ENCODE peak calls at places on chromosomes 11 and 22, in seven cellular contexts. P is GM23338; Q is T-cell; F is nucleus accumbens; E is NCI-H1092; M is ELF-1; C is stimulated activated CD4-positive, alpha-beta T cell treated with anti-CD3 and anti-CD28 coated beads, Interleukin-1b, Interleukin-23, amount 100 ng/mL, for 24 hours. H is an unnamed sample.

GRCh38 chr22:24686280-24686679 is 83.3 kb downstream of the GGT1 start:
- DNase-seq in P (no peak), E (no peak), M (no peak), C (no peak), F (no peak), Q (no peak), H (no peak)

GRCh38 chr22:44181912-44182590 is 1.3 kb downstream of the PARVG start:
- DNase-seq in F (no peak), M (no peak), C (no peak), E (no peak), P (no peak), Q (no peak), H (no peak)

GRCh38 chr11:43580735-43581369 is 99.7 kb upstream of the HSD17B12 start:
- DNase-seq in M (peak; percentile 22), C (no peak), F (no peak), Q (no peak), P (peak; percentile 70), E (no peak), H (no peak)

GRCh38 chr11:116164843-116165242 is 607.9 kb downstream of the BUD13 start:
- DNase-seq in E (no peak), Q (no peak), F (no peak), M (no peak), C (no peak), P (no peak), H (no peak)

GRCh38 chr22:44620129-44620840 is 81.7 kb upstream of the PRR5 start:
- DNase-seq in M (peak; percentile 78), Q (peak; percentile 85), E (no peak), P (peak; percentile 97), F (no peak), C (peak; percentile 14), H (no peak)

GRCh38 chr11:57357310-57357709 is 19.2 kb downstream of the P2RX3 start:
- DNase-seq in Q (no peak), C (no peak), P (no peak), F (no peak), M (no peak), E (no peak), H (no peak)

GRCh38 chr11:10893713-10894112 is 35.9 kb upstream of the ZBED5 start:
- DNase-seq in M (no peak), P (no peak), F (no peak), C (no peak), E (no peak), Q (no peak), H (peak; percentile 43)

GRCh38 chr11:68021167-68021787 is 9.2 kb upstream of the NDUFS8 start:
- DNase-seq in M (peak; percentile 58), Q (no peak), E (no peak), F (no peak), C (no peak), P (peak; percentile 65), H (peak; percentile 66)

GRCh38 chr11:115194798-115195101 is 309.5 kb downstream of the CADM1 start:
- DNase-seq in C (no peak), P (no peak), Q (no peak), E (no peak), F (no peak), M (no peak), H (no peak)

GRCh38 chr11:75480185-75480889 is 45.4 kb downstream of the GDPD5 start:
- DNase-seq in Q (no peak), M (no peak), E (no peak), C (no peak), P (no peak), F (no peak), H (no peak)

GRCh38 chr11:36478700-36479329 is 31.3 kb downstream of the TRAF6 start:
- DNase-seq in C (no peak), E (no peak), P (peak; percentile 73), M (peak; percentile 49), Q (no peak), F (peak; percentile 17), H (no peak)

GRCh38 chr22:46297151-46297819 is 615 bp downstream of the GTSE1 start:
- DNase-seq in C (no peak), F (no peak), Q (no peak), M (no peak), E (no peak), P (peak; percentile 54), H (peak; percentile 9)

GRCh38 chr11:35902961-35903360 is 40.9 kb upstream of the LDLRAD3 start:
- DNase-seq in F (no peak), P (no peak), M (no peak), Q (no peak), C (no peak), E (no peak), H (no peak)

GRCh38 chr11:74085542-74085892 is 76.6 kb upstream of the UCP3 start:
- DNase-seq in M (no peak), F (no peak), C (no peak), Q (no peak), P (no peak), E (no peak), H (peak; percentile 11)

GRCh38 chr11:56197367-56197766 is 20.9 kb downstream of the OR5J2 start:
- DNase-seq in Q (no peak), F (no peak), E (no peak), M (no peak), C (no peak), P (no peak), H (no peak)

GRCh38 chr11:6353367-6353987 is 33.2 kb upstream of the CAVIN3 start:
- DNase-seq in Q (peak; percentile 27), P (peak; percentile 97), M (peak; percentile 92), C (peak; percentile 38), E (peak; percentile 34), F (peak; percentile 3), H (peak; percentile 86)

GRCh38 chr11:116072776-116073175 is 568.6 kb upstream of the CADM1 start:
- DNase-seq in P (peak; percentile 73), F (no peak), M (peak; percentile 50), Q (no peak), C (no peak), E (peak; percentile 34), H (no peak)

GRCh38 chr11:116778556-116778955 is 5.8 kb upstream of the BUD13 start:
- DNase-seq in P (no peak), M (no peak), E (no peak), F (no peak), C (no peak), Q (no peak), H (no peak)

GRCh38 chr22:27918351-27919221 is 470 bp downstream of the PITPNB start:
- DNase-seq in C (peak; percentile 21), F (peak; percentile 27), M (peak; percentile 65), E (peak; percentile 34), Q (peak; percentile 27), P (peak; percentile 77), H (peak; percentile 57)

GRCh38 chr11:11243258-11243789 is 109.7 kb downstream of the CSNK2A3 start:
- DNase-seq in Q (no peak), C (no peak), M (no peak), E (no peak), F (no peak), P (no peak), H (peak; percentile 59)

GRCh38 chr11:92964471-92964870 is 5.0 kb upstream of the MTNR1B start:
- DNase-seq in F (no peak), Q (no peak), M (peak; percentile 3), E (no peak), C (no peak), P (no peak), H (peak; percentile 81)

GRCh38 chr11:41289408-41289807 is 170.0 kb downstream of the LRRC4C start:
- DNase-seq in Q (no peak), C (no peak), M (no peak), P (peak; percentile 4), F (no peak), E (no peak), H (no peak)

GRCh38 chr11:127255239-127255638 is 254.7 kb upstream of the KIRREL3 start:
- DNase-seq in F (no peak), C (no peak), M (no peak), E (no peak), Q (no peak), P (no peak), H (no peak)

GRCh38 chr11:118145285-118146227 is 7.1 kb downstream of the SCN4B start:
- DNase-seq in C (peak; percentile 77), P (peak; percentile 91), M (peak; percentile 92), E (peak; percentile 57), Q (peak; percentile 74), F (peak; percentile 75), H (peak; percentile 93)

GRCh38 chr22:44753189-44754042 is 1.0 kb downstream of the ARHGAP8 start:
- DNase-seq in P (peak; percentile 54), M (peak; percentile 62), Q (no peak), E (no peak), C (no peak), F (no peak), H (peak; percentile 16)

GRCh38 chr22:46007848-46008261 is 30.9 kb upstream of the WNT7B start:
- DNase-seq in F (no peak), P (no peak), E (peak; percentile 46), M (peak; percentile 42), Q (no peak), C (no peak), H (no peak)

GRCh38 chr11:125348141-125348651 is 147.9 kb downstream of the FEZ1 start:
- DNase-seq in Q (no peak), C (no peak), F (no peak), M (peak; percentile 67), E (no peak), P (peak; percentile 26), H (no peak)

GRCh38 chr11:36233226-36233625 is 56.0 kb downstream of the COMMD9 start:
- DNase-seq in Q (no peak), F (no peak), E (no peak), C (no peak), P (no peak), M (no peak), H (no peak)

GRCh38 chr11:10026514-10026913 is 267.5 kb downstream of the SBF2 start:
- DNase-seq in E (no peak), P (no peak), M (no peak), Q (no peak), C (no peak), F (no peak), H (no peak)

GRCh38 chr22:49525366-49525765 is 302.3 kb downstream of the BRD1 start:
- DNase-seq in M (no peak), Q (no peak), C (no peak), F (no peak), E (no peak), P (no peak), H (no peak)

GRCh38 chr22:28440517-28441366 is 238.9 kb downstream of the TTC28 start:
- DNase-seq in P (no peak), Q (no peak), M (no peak), F (no peak), C (no peak), E (no peak), H (no peak)

GRCh38 chr11:86800076-86800955 is at the start of gene PRSS23:
- DNase-seq in Q (no peak), E (peak; percentile 49), F (peak; percentile 12), M (peak; percentile 74), C (no peak), P (peak; percentile 67), H (peak; percentile 13)

GRCh38 chr11:72736452-72737069 is 15.6 kb downstream of the ARAP1 start:
- DNase-seq in M (no peak), P (no peak), F (no peak), Q (peak; percentile 89), E (no peak), C (no peak), H (peak; percentile 56)

GRCh38 chr11:69934861-69935494 is 115.8 kb upstream of the FGF3 start:
- DNase-seq in P (peak; percentile 53), M (peak; percentile 66), Q (no peak), C (no peak), E (no peak), F (no peak), H (peak; percentile 20)

GRCh38 chr11:47399860-47400812 is 8.3 kb upstream of the SLC39A13 start:
- DNase-seq in F (no peak), E (no peak), M (peak; percentile 34), C (no peak), Q (no peak), P (peak; percentile 75), H (no peak)

GRCh38 chr22:46517255-46517761 is 20.1 kb downstream of the CELSR1 start:
- DNase-seq in C (no peak), E (no peak), P (no peak), F (no peak), Q (no peak), M (no peak), H (no peak)

GRCh38 chr11:125072210-125072960 is 9.3 kb downstream of the SLC37A2 start:
- DNase-seq in E (no peak), M (no peak), F (no peak), C (no peak), P (no peak), Q (no peak), H (peak; percentile 22)

GRCh38 chr11:107581147-107581546 is 9.8 kb upstream of the ELMOD1 start:
- DNase-seq in P (peak; percentile 69), E (no peak), F (no peak), M (peak; percentile 31), Q (no peak), C (no peak), H (no peak)